ENCODE peak calls at places on chromosomes 4 and X, in six cellular contexts. One of them, this sample, is unnamed.

GRCh38 chr4:4388418-4388817 is 1.5 kb downstream of the NSG1 start:
- DNase-seq in endodermal cell: no peak
- DNase-seq in GM12865: no peak
- DNase-seq in tibial nerve: no peak
- DNase-seq in foreskin fibroblast: no peak
- DNase-seq in CD4-positive, alpha-beta memory T cell: no peak
- DNase-seq in this sample: no peak

GRCh38 chr4:148207074-148207473 is 235.1 kb downstream of the NR3C2 start:
- DNase-seq in CD4-positive, alpha-beta memory T cell: no peak
- DNase-seq in foreskin fibroblast: peak
- DNase-seq in GM12865: no peak
- DNase-seq in endodermal cell: peak
- DNase-seq in tibial nerve: no peak
- DNase-seq in this sample: no peak

GRCh38 chrX:96407043-96407442 is 277.6 kb upstream of the DIAPH2 start:
- DNase-seq in endodermal cell: peak
- DNase-seq in foreskin fibroblast: peak
- DNase-seq in GM12865: no peak
- DNase-seq in CD4-positive, alpha-beta memory T cell: no peak
- DNase-seq in tibial nerve: peak
- DNase-seq in this sample: peak

GRCh38 chrX:119981286-119982070 is 37.9 kb upstream of the NKAP start:
- DNase-seq in foreskin fibroblast: peak
- DNase-seq in endodermal cell: peak
- DNase-seq in CD4-positive, alpha-beta memory T cell: no peak
- DNase-seq in tibial nerve: no peak
- DNase-seq in GM12865: peak
- DNase-seq in this sample: peak

GRCh38 chr4:150250998-150251651 is 172.9 kb downstream of the DCLK2 start:
- DNase-seq in endodermal cell: no peak
- DNase-seq in tibial nerve: no peak
- DNase-seq in GM12865: no peak
- DNase-seq in foreskin fibroblast: no peak
- DNase-seq in CD4-positive, alpha-beta memory T cell: no peak
- DNase-seq in this sample: no peak

GRCh38 chrX:29530520-29530919 is 684.8 kb upstream of the MAGEB2 start:
- DNase-seq in tibial nerve: no peak
- DNase-seq in CD4-positive, alpha-beta memory T cell: no peak
- DNase-seq in foreskin fibroblast: peak
- DNase-seq in endodermal cell: no peak
- DNase-seq in GM12865: no peak
- DNase-seq in this sample: no peak

GRCh38 chr4:138951764-138952163 is 63.8 kb upstream of the NOCT start:
- DNase-seq in GM12865: no peak
- DNase-seq in foreskin fibroblast: no peak
- DNase-seq in tibial nerve: no peak
- DNase-seq in CD4-positive, alpha-beta memory T cell: no peak
- DNase-seq in endodermal cell: no peak
- DNase-seq in this sample: no peak

GRCh38 chr4:6538111-6538510 is 36.9 kb upstream of the MAN2B2 start:
- DNase-seq in endodermal cell: no peak
- DNase-seq in GM12865: no peak
- DNase-seq in CD4-positive, alpha-beta memory T cell: no peak
- DNase-seq in tibial nerve: no peak
- DNase-seq in foreskin fibroblast: no peak
- DNase-seq in this sample: no peak

GRCh38 chr4:1614854-1615595 is 69.1 kb downstream of the FAM53A start:
- DNase-seq in foreskin fibroblast: no peak
- DNase-seq in GM12865: no peak
- DNase-seq in tibial nerve: no peak
- DNase-seq in CD4-positive, alpha-beta memory T cell: no peak
- DNase-seq in endodermal cell: no peak
- DNase-seq in this sample: peak

GRCh38 chr4:548976-549375 is 27.1 kb downstream of the TMEM271 start:
- DNase-seq in CD4-positive, alpha-beta memory T cell: no peak
- DNase-seq in tibial nerve: no peak
- DNase-seq in endodermal cell: no peak
- DNase-seq in foreskin fibroblast: no peak
- DNase-seq in GM12865: no peak
- DNase-seq in this sample: no peak

GRCh38 chr4:186144596-186145569 is 40.4 kb downstream of the FAM149A start:
- DNase-seq in foreskin fibroblast: peak
- DNase-seq in endodermal cell: peak
- DNase-seq in CD4-positive, alpha-beta memory T cell: no peak
- DNase-seq in GM12865: peak
- DNase-seq in tibial nerve: peak
- DNase-seq in this sample: no peak

GRCh38 chr4:2364654-2365053 is 53.8 kb downstream of the ZFYVE28 start:
- DNase-seq in endodermal cell: peak
- DNase-seq in tibial nerve: no peak
- DNase-seq in GM12865: no peak
- DNase-seq in CD4-positive, alpha-beta memory T cell: peak
- DNase-seq in foreskin fibroblast: peak
- DNase-seq in this sample: no peak

GRCh38 chr4:77073981-77074865 is 1.6 kb downstream of the CCNI start:
- DNase-seq in endodermal cell: no peak
- DNase-seq in GM12865: no peak
- DNase-seq in CD4-positive, alpha-beta memory T cell: no peak
- DNase-seq in foreskin fibroblast: no peak
- DNase-seq in tibial nerve: no peak
- DNase-seq in this sample: no peak

GRCh38 chr4:67104145-67104544 is 441.2 kb downstream of the CENPC start:
- DNase-seq in endodermal cell: no peak
- DNase-seq in tibial nerve: no peak
- DNase-seq in CD4-positive, alpha-beta memory T cell: no peak
- DNase-seq in GM12865: no peak
- DNase-seq in foreskin fibroblast: no peak
- DNase-seq in this sample: no peak

GRCh38 chr4:182745268-182745667 is 171.9 kb downstream of the DCTD start:
- DNase-seq in CD4-positive, alpha-beta memory T cell: no peak
- DNase-seq in foreskin fibroblast: no peak
- DNase-seq in endodermal cell: no peak
- DNase-seq in tibial nerve: no peak
- DNase-seq in GM12865: no peak
- DNase-seq in this sample: peak

GRCh38 chr4:118327554-118328241 is 25.1 kb downstream of the PRSS12 start:
- DNase-seq in GM12865: no peak
- DNase-seq in endodermal cell: no peak
- DNase-seq in CD4-positive, alpha-beta memory T cell: no peak
- DNase-seq in tibial nerve: no peak
- DNase-seq in foreskin fibroblast: peak
- DNase-seq in this sample: no peak

GRCh38 chr4:10659251-10659650 is 25.3 kb downstream of the CLNK start:
- DNase-seq in foreskin fibroblast: no peak
- DNase-seq in CD4-positive, alpha-beta memory T cell: no peak
- DNase-seq in tibial nerve: no peak
- DNase-seq in GM12865: no peak
- DNase-seq in endodermal cell: no peak
- DNase-seq in this sample: no peak

GRCh38 chr4:27819261-27819660 is 958.6 kb downstream of the STIM2 start:
- DNase-seq in CD4-positive, alpha-beta memory T cell: no peak
- DNase-seq in endodermal cell: no peak
- DNase-seq in tibial nerve: no peak
- DNase-seq in foreskin fibroblast: no peak
- DNase-seq in GM12865: no peak
- DNase-seq in this sample: no peak

GRCh38 chrX:70262952-70263567 is 3.1 kb upstream of the P2RY4 start:
- DNase-seq in tibial nerve: no peak
- DNase-seq in CD4-positive, alpha-beta memory T cell: no peak
- DNase-seq in endodermal cell: peak
- DNase-seq in foreskin fibroblast: peak
- DNase-seq in GM12865: peak
- DNase-seq in this sample: peak

GRCh38 chr4:74006009-74006476 is 7.6 kb upstream of the CXCL5 start:
- DNase-seq in tibial nerve: no peak
- DNase-seq in CD4-positive, alpha-beta memory T cell: no peak
- DNase-seq in foreskin fibroblast: peak
- DNase-seq in GM12865: no peak
- DNase-seq in endodermal cell: no peak
- DNase-seq in this sample: no peak
- H3K4me3 ChIP-seq in tibial nerve: no peak
- H3K4me3 ChIP-seq in CD4-positive, alpha-beta memory T cell: no peak
- H3K4me3 ChIP-seq in foreskin fibroblast: no peak
- H3K4me3 ChIP-seq in GM12865: no peak
- H3K4me3 ChIP-seq in endodermal cell: no peak
- H3K4me3 ChIP-seq in this sample: no peak

GRCh38 chr4:145075742-145076472 is 22.1 kb downstream of the ANAPC10 start:
- DNase-seq in tibial nerve: no peak
- DNase-seq in endodermal cell: no peak
- DNase-seq in foreskin fibroblast: no peak
- DNase-seq in GM12865: peak
- DNase-seq in CD4-positive, alpha-beta memory T cell: no peak
- DNase-seq in this sample: no peak
- H3K4me3 ChIP-seq in tibial nerve: no peak
- H3K4me3 ChIP-seq in endodermal cell: no peak
- H3K4me3 ChIP-seq in foreskin fibroblast: no peak
- H3K4me3 ChIP-seq in GM12865: no peak
- H3K4me3 ChIP-seq in CD4-positive, alpha-beta memory T cell: no peak
- H3K4me3 ChIP-seq in this sample: no peak

DNA sequence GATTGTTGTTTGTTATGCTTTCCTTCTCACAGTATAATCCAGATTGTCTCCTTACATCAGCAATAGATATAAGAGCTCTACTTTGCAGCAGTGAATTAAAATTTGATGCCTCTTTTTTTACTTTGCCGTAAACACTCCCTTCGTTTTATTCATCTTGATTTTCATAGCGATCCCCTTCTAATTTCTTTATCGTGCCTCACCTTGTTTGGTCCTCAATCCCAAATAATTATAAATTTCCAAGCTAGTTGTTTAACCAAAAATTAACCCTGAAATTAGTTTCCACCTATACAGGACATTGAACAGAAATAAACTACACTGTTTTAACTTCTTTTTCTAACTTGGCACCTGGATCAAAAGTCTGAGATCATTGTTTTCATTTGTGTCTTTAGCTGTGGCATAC is 35.1 kb upstream of the GRID2 start:
- DNase-seq in GM12865: no peak
- DNase-seq in foreskin fibroblast: no peak
- DNase-seq in tibial nerve: no peak
- DNase-seq in CD4-positive, alpha-beta memory T cell: no peak
- DNase-seq in endodermal cell: no peak
- DNase-seq in this sample: no peak
- H3K4me3 ChIP-seq in GM12865: no peak
- H3K4me3 ChIP-seq in foreskin fibroblast: no peak
- H3K4me3 ChIP-seq in tibial nerve: no peak
- H3K4me3 ChIP-seq in CD4-positive, alpha-beta memory T cell: no peak
- H3K4me3 ChIP-seq in endodermal cell: no peak
- H3K4me3 ChIP-seq in this sample: no peak

DNA sequence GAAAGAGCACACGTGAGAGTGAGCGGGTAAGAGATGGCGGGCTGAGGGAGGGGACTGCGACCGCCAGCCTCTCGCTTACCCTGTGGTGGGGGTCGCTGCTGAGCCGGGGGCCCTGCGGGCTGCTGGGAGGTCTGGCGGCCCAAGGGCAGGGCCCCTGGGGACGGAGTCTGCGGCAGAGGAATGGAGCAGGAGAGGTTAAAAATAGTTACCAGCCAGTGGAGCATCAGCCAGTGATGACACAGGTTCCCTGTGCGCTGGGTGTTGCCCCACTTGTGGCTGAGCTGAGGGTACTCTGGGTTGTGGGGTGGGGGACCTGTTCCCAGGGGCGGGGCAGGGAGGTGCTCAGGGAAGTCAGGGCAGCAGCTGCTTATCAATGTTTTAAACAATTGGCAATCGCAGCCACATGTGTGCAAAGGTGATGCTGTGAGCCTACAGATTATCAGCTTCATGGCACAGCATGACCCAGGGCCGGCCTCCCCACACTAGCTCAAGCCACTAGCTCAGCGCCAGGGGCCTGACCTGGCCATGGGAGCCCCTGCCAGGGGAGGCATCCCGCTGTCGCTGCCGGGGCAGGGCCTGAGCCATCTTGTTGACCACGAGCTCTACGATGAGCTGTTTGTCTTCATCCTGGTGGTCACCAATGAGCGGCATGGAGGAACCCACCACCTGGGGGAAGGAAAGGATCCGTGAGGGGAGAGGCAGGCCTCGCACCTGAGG is 7.5 kb upstream of the TIMP1 start:
- DNase-seq in foreskin fibroblast: peak
- DNase-seq in endodermal cell: peak
- DNase-seq in CD4-positive, alpha-beta memory T cell: no peak
- DNase-seq in tibial nerve: no peak
- DNase-seq in GM12865: no peak
- DNase-seq in this sample: no peak
- H3K4me3 ChIP-seq in foreskin fibroblast: no peak
- H3K4me3 ChIP-seq in endodermal cell: no peak
- H3K4me3 ChIP-seq in CD4-positive, alpha-beta memory T cell: no peak
- H3K4me3 ChIP-seq in tibial nerve: peak
- H3K4me3 ChIP-seq in GM12865: no peak
- H3K4me3 ChIP-seq in this sample: no peak

DNA sequence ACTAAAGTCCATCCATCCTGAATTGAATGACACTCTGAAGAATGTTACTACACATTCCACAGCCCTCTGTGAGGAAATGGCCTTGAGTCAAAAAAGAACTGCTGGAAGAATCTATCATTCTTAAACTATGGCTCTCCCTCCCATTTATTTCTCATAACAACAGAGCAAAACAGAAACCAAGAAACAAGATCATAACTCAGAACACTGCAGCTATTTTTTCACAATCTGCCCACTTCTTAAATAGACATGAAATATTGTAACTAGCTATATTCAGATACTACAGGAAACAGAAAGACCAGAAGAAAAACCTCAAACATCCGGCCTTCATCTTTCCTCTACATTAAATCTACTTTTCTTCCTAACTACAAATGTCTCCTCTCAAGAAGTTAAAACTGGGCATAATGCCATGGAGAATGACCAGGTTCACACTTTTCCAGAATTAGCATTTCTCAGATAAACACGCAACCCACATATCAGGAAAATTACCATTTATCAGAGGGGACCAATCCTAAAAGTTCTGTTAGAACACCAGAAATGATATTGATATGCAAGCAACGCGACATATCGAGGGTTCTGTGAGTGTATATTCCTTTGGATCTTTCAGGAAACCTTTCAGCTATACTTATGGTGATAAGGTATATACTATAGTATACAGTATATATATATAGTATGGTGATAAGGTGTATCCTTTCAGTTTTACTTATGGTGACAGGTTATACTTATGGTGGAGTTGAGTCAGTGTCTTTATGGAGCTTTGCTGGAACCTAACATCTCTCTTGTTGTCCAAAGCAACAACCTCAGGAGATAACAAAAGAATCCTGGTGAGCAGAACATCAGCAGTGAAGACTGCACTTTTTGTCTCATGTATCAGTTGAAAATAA is 60.4 kb upstream of the IRF2 start:
- DNase-seq in tibial nerve: no peak
- DNase-seq in CD4-positive, alpha-beta memory T cell: peak
- DNase-seq in foreskin fibroblast: peak
- DNase-seq in endodermal cell: no peak
- DNase-seq in GM12865: peak
- DNase-seq in this sample: no peak
- H3K4me3 ChIP-seq in tibial nerve: no peak
- H3K4me3 ChIP-seq in CD4-positive, alpha-beta memory T cell: peak
- H3K4me3 ChIP-seq in foreskin fibroblast: no peak
- H3K4me3 ChIP-seq in endodermal cell: no peak
- H3K4me3 ChIP-seq in GM12865: peak
- H3K4me3 ChIP-seq in this sample: no peak

GRCh38 chrX:90026730-90027129 is 105.0 kb downstream of the TGIF2LX start:
- DNase-seq in foreskin fibroblast: no peak
- DNase-seq in tibial nerve: no peak
- DNase-seq in endodermal cell: no peak
- DNase-seq in GM12865: no peak
- DNase-seq in CD4-positive, alpha-beta memory T cell: no peak
- DNase-seq in this sample: no peak
- H3K4me3 ChIP-seq in foreskin fibroblast: no peak
- H3K4me3 ChIP-seq in tibial nerve: no peak
- H3K4me3 ChIP-seq in endodermal cell: no peak
- H3K4me3 ChIP-seq in GM12865: no peak
- H3K4me3 ChIP-seq in CD4-positive, alpha-beta memory T cell: no peak
- H3K4me3 ChIP-seq in this sample: no peak

This sample was measured in LNCaP clone FGC.